ENCODE peak calls at places on chromosome 12, in four cellular contexts. X is SK-N-SH, V is HepG2, U is K562. K is an unnamed sample.

GRCh38 chr12:20438307-20438779 is 70.0 kb downstream of the PDE3A start:
- DNase-seq in X (no peak), V (no peak), U (no peak), K (no peak)

GRCh38 chr12:131134523-131135310 is 181.0 kb downstream of the ADGRD1 start:
- DNase-seq in X (no peak), V (no peak), U (no peak), K (no peak)

GRCh38 chr12:80707126-80707829 is at the start of gene MYF6:
- DNase-seq in X (no peak), V (no peak), U (no peak), K (no peak)

GRCh38 chr12:80892597-80893445 is 44.9 kb downstream of the LIN7A start:
- DNase-seq in X (no peak), V (no peak), U (no peak), K (no peak)

GRCh38 chr12:62438098-62438692 is 28.4 kb upstream of the MON2 start:
- DNase-seq in X (peak), V (peak), U (peak), K (peak)

GRCh38 chr12:26621932-26622331 is 211.1 kb downstream of the ITPR2 start:
- DNase-seq in X (no peak), V (no peak), U (no peak), K (no peak)

GRCh38 chr12:50042693-50043092 is 14.7 kb upstream of the ASIC1 start:
- DNase-seq in X (no peak), V (no peak), U (no peak), K (no peak)

GRCh38 chr12:51914034-51914923 is 7.0 kb downstream of the ACVRL1 start:
- DNase-seq in X (peak), V (no peak), U (no peak), K (no peak)

GRCh38 chr12:106049105-106049504 is 89.6 kb downstream of the NUAK1 start:
- DNase-seq in X (no peak), V (no peak), U (no peak), K (no peak)

GRCh38 chr12:74408601-74409166 is 129.0 kb upstream of the ATXN7L3B start:
- DNase-seq in X (no peak), V (no peak), U (no peak), K (no peak)

GRCh38 chr12:74418573-74418972 is 119.1 kb upstream of the ATXN7L3B start:
- DNase-seq in X (no peak), V (no peak), U (no peak), K (no peak)

GRCh38 chr12:74415633-74416032 is 122.0 kb upstream of the ATXN7L3B start:
- DNase-seq in X (peak), V (peak), U (peak), K (no peak)

DNA sequence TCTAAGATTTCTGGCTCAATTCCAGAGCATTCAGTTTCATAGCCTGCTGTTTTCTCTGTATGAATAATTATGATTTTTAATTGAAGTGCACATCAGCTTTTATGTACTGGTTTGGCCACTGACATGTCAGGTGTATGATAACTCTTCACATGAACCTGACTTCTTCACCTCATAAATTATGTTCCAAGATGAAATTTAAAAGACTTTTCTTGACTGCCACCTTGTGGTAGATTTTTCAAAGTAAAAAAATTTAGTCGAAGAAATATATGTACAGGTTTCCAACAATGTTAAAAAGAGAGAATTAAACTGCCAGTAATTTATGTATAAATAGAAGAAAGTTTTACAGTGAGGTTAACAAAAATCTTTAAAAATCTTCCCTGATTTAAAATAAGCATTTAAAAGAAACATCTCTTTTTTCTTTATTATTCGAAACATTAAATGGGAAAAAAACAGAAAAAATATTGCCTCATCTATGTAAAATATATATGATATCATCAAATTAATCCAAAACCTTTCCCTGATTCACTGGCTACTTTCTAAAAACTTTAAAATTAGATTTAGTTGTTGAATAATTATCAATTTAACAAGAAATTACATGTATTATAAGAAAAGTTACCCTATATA is 124.9 kb upstream of the ATXN7L3B start:
- DNase-seq in X (no peak), V (peak), U (peak), K (no peak)
- TF ChIP-seq FOXJ3 in X (no peak), V (no peak), U (no peak), K (no peak)

GRCh38 chr12:74891276-74891675 is 318.4 kb downstream of the KCNC2 start:
- DNase-seq in X (no peak), V (no peak), U (no peak), K (no peak)
- TF ChIP-seq FOXJ3 in X (no peak), V (no peak), U (no peak), K (no peak)

DNA sequence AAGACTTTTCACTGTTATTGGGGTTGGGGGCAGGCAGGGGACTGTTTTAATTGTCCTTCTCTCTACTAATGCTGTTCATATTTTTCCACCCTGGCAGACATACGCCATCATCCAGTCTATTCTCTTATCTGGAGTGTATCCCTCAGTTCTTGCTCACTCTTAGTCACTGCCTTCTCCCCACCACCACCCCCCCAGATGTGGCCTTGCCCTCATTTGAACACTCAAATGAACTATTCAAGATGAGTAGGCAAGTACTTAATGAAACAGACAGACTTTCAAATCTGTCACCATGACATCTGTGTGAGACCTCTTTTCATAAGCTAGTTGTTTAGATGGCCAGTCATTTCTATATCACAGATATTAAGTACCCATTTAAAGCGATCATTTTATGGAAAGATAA is 10.1 kb downstream of the NUDT4 start:
- DNase-seq in X (no peak), V (no peak), U (peak), K (no peak)
- TF ChIP-seq FOXJ3 in X (no peak), V (no peak), U (no peak), K (no peak)

GRCh38 chr12:119624971-119625370 is 31.4 kb downstream of the TMEM233 start:
- DNase-seq in X (peak), V (no peak), U (no peak), K (no peak)
- TF ChIP-seq FOXJ3 in X (no peak), V (no peak), U (no peak), K (no peak)

DNA sequence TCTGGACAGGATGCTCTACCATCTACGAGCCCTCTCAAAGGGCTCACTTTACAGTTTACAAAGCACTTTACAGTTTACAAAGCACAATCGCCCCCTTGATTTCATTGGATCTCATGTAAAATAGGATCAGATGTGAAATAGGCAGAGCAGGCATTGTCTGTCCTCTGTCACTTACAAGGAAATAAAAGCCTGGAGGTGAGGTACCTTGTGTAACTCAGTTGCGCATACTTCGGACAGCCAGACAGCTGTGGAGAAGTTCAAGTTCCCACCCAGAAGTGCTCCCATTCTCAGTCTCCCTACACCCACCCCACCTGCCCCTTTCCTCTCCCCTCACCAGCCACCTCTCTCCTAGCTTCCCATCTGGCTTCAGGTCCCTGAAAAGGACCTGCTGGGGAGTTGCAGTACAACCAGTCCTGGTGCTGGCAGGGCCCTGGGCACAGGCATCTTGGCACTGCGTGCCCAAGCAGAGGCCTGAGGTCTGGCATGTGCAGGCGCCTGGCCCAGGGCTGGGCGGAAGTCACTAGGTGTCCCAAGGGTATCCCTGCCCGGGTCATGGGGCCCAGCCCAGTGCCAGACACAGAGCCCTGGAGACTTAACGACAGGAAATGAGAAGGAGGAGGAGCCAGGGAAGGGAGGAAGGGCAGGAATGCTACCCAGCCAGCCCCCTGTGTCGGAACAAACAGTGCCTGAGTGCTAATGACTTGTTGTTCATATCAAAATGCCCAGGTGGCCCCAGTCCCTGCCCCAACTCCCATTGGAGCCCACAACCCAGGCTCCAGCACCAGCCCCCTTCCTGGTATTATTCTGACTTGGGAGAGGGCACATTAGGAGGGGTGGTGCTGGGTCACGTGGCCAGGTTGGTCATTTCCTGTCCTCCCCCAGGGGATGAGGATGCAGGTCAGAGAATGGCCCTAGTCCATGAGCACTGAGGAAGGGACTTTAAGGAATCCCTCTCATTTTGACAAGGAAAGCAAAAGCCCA is 5.4 kb downstream of the RAPGEF3 start:
- DNase-seq in X (peak), V (no peak), U (no peak), K (peak)
- TF ChIP-seq FOXJ3 in X (no peak), V (no peak), U (no peak), K (no peak)

DNA sequence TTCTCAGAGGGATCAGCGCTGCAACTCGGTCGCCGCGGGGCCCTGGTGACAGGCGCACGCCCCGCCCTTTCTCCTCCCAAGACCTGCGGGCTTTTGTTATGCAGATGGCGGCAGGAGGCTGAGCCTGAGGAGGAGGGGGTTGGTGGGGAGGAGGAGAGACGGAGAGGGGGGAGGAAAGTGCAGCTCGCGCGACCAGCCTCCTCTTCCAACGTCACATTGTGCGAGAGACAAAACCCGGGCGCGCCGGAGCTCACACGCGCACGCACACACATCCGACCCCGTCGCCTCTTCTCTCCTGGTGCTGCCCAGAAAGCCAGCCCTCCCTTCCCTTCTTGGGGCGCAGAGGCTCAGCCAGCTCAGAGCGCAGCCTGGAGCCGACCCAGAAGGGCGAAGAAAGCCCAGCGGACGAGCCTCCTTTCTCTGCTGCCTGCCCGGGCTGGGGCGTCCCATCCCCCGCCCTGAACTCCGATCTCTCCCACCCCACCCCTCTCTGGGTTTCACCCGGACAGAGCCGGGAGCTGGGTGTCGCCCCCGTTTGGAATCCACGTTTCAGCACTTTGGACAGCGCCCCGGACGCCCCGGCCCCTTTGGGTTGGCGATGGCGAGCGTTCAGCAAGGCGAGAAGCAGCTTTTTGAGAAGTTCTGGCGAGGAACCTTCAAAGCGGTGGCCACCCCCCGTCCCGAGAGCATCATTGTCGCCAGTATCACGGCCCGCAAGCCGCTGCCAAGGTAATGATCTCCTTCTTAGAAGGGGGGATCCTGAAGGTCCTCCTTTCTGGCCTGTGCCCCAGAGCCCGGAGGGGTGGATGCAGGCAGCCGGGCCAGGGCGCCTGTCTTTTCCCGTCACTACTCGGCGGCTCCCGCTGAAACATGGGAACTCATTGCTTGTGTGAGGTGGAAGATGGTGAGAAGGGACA is at the start of gene SRRM4:
- DNase-seq in X (peak), V (no peak), U (peak), K (peak)
- TF ChIP-seq FOXJ3 in X (no peak), V (no peak), U (no peak), K (no peak)

GRCh38 chr12:113103756-113104450 is 31.7 kb downstream of the RASAL1 start:
- DNase-seq in X (peak), V (peak), U (peak), K (peak)
- TF ChIP-seq FOXJ3 in X (no peak), V (no peak), U (no peak), K (no peak)

K was measured in WTC11.